ENCODE peak calls at places on chromosomes 16 and 17, in nine cellular contexts. P is tibial artery, K is tibial nerve, U is SK-N-SH, I is left ventricle myocardium inferior, E is mesenchymal stem cell, J is foreskin keratinocyte, Z is endodermal cell, O is RWPE2. H is an unnamed sample. For H3K4me1, the result is how much of the 10 kb centered on the place peaks cover.

GRCh38 chr17:1312261-1312870 is 32.9 kb downstream of the TRARG1 start:
- DNase-seq in P (no peak), K (no peak), U (peak), I (no peak), E (peak), J (no peak), Z (peak), O (no peak), H (no peak)

GRCh38 chr17:7841309-7841621 is 7.2 kb downstream of the KDM6B start:
- DNase-seq in P (no peak), K (no peak), U (no peak), I (no peak), E (no peak), J (no peak), Z (no peak), O (no peak), H (no peak)

GRCh38 chr16:1308036-1308976 is 1.1 kb upstream of the UBE2I start:
- DNase-seq in P (no peak), K (no peak), U (no peak), I (no peak), E (peak), J (peak), Z (no peak), O (no peak), H (no peak)

GRCh38 chr16:88784074-88784855 is 755 bp downstream of the PIEZO1 start:
- DNase-seq in P (peak), K (peak), U (peak), I (peak), E (peak), J (peak), Z (peak), O (peak), H (no peak)

GRCh38 chr16:23996258-23996955 is 160.6 kb downstream of the PRKCB start:
- DNase-seq in P (no peak), K (no peak), U (no peak), I (no peak), E (no peak), J (peak), Z (no peak), O (no peak), H (no peak)

GRCh38 chr17:77935121-77935571 is 23.4 kb upstream of the TNRC6C start:
- DNase-seq in P (no peak), K (no peak), U (no peak), I (no peak), E (no peak), J (no peak), Z (peak), O (no peak), H (peak)

GRCh38 chr17:56792267-56792666 is 41.5 kb downstream of the C17orf67 start:
- DNase-seq in P (no peak), K (no peak), U (no peak), I (no peak), E (no peak), J (no peak), Z (no peak), O (no peak), H (no peak)

GRCh38 chr17:75848523-75849303 is 4.5 kb upstream of the UNC13D start:
- DNase-seq in P (peak), K (peak), U (peak), I (peak), E (peak), J (peak), Z (peak), O (peak), H (peak)

GRCh38 chr17:12406623-12407228 is 259.0 kb upstream of the MYOCD start:
- DNase-seq in P (no peak), K (no peak), U (no peak), I (no peak), E (peak), J (no peak), Z (peak), O (no peak), H (no peak)

GRCh38 chr17:46127524-46127923 is 65.7 kb downstream of the KANSL1 start:
- DNase-seq in P (no peak), K (no peak), U (no peak), I (no peak), E (no peak), J (no peak), Z (no peak), O (no peak), H (no peak)

GRCh38 chr17:75261336-75262111 is at the start of the genes GGA3 and MRPS7:
- DNase-seq in P (peak), K (peak), U (peak), I (peak), E (peak), J (peak), Z (peak), O (peak), H (peak)

GRCh38 chr17:794876-795275 is 12.7 kb downstream of the MRM3 start:
- DNase-seq in P (peak), K (peak), U (peak), I (peak), E (peak), J (no peak), Z (peak), O (no peak), H (peak)

GRCh38 chr16:74296120-74296464 is 522 bp upstream of the PSMD7 start:
- DNase-seq in P (no peak), K (no peak), U (no peak), I (no peak), E (no peak), J (no peak), Z (no peak), O (no peak), H (no peak)

GRCh38 chr17:49442051-49442450 is 27.4 kb upstream of the PHB1 start:
- DNase-seq in P (no peak), K (no peak), U (no peak), I (no peak), E (no peak), J (no peak), Z (peak), O (peak), H (no peak)

GRCh38 chr16:10736926-10737625 is 6.6 kb upstream of the NUBP1 start:
- DNase-seq in P (peak), K (peak), U (peak), I (no peak), E (peak), J (peak), Z (peak), O (no peak), H (no peak)

GRCh38 chr16:12043953-12044352 is 67.4 kb downstream of the SNX29 start:
- DNase-seq in P (no peak), K (no peak), U (no peak), I (no peak), E (no peak), J (no peak), Z (no peak), O (no peak), H (no peak)

GRCh38 chr17:28698253-28698941 is 13.3 kb downstream of the PROCA1 start:
- DNase-seq in P (no peak), K (no peak), U (no peak), I (no peak), E (no peak), J (no peak), Z (no peak), O (no peak), H (peak)

GRCh38 chr17:75131278-75132017 is at the start of gene NT5C:
- DNase-seq in P (peak), K (peak), U (peak), I (peak), E (peak), J (peak), Z (peak), O (peak), H (peak)

GRCh38 chr16:54928016-54928356 is 2.7 kb upstream of the IRX5 start:
- DNase-seq in P (no peak), K (no peak), U (no peak), I (no peak), E (peak), J (no peak), Z (peak), O (no peak), H (no peak)

GRCh38 chr17:82385559-82386255 is 14.1 kb downstream of the UTS2R start:
- DNase-seq in P (no peak), K (no peak), U (no peak), I (peak), E (no peak), J (no peak), Z (peak), O (peak), H (no peak)

GRCh38 chr17:4998027-4998665 is 396 bp downstream of the KIF1C start:
- DNase-seq in P (peak), K (no peak), U (peak), I (peak), E (peak), J (no peak), Z (peak), O (no peak), H (peak)

GRCh38 chr16:12020007-12020406 is 43.5 kb downstream of the SNX29 start:
- DNase-seq in P (no peak), K (no peak), U (no peak), I (no peak), E (no peak), J (no peak), Z (no peak), O (no peak), H (no peak)

GRCh38 chr16:13351651-13352217 is 450.3 kb downstream of the SHISA9 start:
- DNase-seq in P (no peak), K (no peak), U (no peak), I (no peak), E (no peak), J (no peak), Z (no peak), O (no peak), H (no peak)

GRCh38 chr16:25411376-25412081 is 153.9 kb upstream of the ZKSCAN2 start:
- DNase-seq in P (no peak), K (no peak), U (no peak), I (no peak), E (no peak), J (no peak), Z (no peak), O (no peak), H (peak)

GRCh38 chr17:50283714-50284432 is 9.6 kb downstream of the TMEM92 start:
- DNase-seq in P (no peak), K (no peak), U (no peak), I (no peak), E (no peak), J (no peak), Z (peak), O (no peak), H (no peak)

GRCh38 chr17:876272-876671 is 94.1 kb downstream of the MRM3 start:
- DNase-seq in P (no peak), K (no peak), U (no peak), I (no peak), E (no peak), J (no peak), Z (no peak), O (no peak), H (no peak)

GRCh38 chr17:70127221-70127873 is 42.0 kb upstream of the KCNJ2 start:
- DNase-seq in P (no peak), K (no peak), U (no peak), I (no peak), E (no peak), J (no peak), Z (no peak), O (no peak), H (no peak)

GRCh38 chr16:46822270-46822669 is 8.7 kb downstream of the C16orf87 start:
- DNase-seq in P (no peak), K (no peak), U (no peak), I (no peak), E (peak), J (peak), Z (no peak), O (no peak), H (no peak)

GRCh38 chr17:68580236-68580903 is 20.8 kb downstream of the FAM20A start:
- DNase-seq in P (peak), K (peak), U (no peak), I (no peak), E (peak), J (no peak), Z (peak), O (no peak), H (no peak)

GRCh38 chr16:67161595-67162058 is 1.9 kb downstream of the FBXL8 start:
- DNase-seq in P (no peak), K (no peak), U (no peak), I (peak), E (no peak), J (no peak), Z (peak), O (no peak), H (no peak)

DNA sequence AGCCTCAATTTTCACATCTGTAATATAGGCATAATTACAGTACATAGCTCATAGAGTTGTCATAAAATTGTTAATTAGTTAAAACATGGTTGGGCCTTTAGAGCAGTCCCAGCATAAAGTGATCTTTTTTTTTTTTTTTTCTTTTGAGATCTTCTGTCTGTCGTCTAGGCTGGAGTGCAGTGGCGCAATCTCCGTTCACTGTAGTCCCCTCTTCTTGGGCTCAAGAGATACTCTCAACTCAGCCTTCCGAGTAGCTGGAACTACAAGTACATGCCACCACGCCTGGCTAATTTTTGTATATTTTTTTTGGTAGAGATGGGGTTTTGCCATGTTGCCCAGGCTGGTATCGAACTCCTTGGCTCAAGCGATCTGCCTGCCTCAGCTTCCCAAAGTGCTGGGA is 31.0 kb downstream of the RND2 start:
- DNase-seq in P (no peak), K (no peak), U (no peak), I (no peak), E (no peak), J (no peak), Z (no peak), O (no peak), H (no peak)
- H3K4me1 ChIP-seq in P (under half), K (under half), U (under half), I (under half), E (under half), J (under half), Z (under half), O (under half), H (under half)

GRCh38 chr17:72031219-72031906 is 89.5 kb upstream of the SOX9 start:
- DNase-seq in P (no peak), K (no peak), U (peak), I (no peak), E (no peak), J (no peak), Z (no peak), O (no peak), H (no peak)

GRCh38 chr17:72033311-72033710 is 87.5 kb upstream of the SOX9 start:
- DNase-seq in P (no peak), K (no peak), U (peak), I (no peak), E (no peak), J (no peak), Z (no peak), O (no peak), H (no peak)

GRCh38 chr17:72025113-72025512 is 95.7 kb upstream of the SOX9 start:
- DNase-seq in P (no peak), K (no peak), U (no peak), I (no peak), E (no peak), J (no peak), Z (no peak), O (no peak), H (no peak)

GRCh38 chr17:72034000-72034399 is 86.8 kb upstream of the SOX9 start:
- DNase-seq in P (no peak), K (no peak), U (no peak), I (no peak), E (no peak), J (no peak), Z (no peak), O (no peak), H (no peak)

DNA sequence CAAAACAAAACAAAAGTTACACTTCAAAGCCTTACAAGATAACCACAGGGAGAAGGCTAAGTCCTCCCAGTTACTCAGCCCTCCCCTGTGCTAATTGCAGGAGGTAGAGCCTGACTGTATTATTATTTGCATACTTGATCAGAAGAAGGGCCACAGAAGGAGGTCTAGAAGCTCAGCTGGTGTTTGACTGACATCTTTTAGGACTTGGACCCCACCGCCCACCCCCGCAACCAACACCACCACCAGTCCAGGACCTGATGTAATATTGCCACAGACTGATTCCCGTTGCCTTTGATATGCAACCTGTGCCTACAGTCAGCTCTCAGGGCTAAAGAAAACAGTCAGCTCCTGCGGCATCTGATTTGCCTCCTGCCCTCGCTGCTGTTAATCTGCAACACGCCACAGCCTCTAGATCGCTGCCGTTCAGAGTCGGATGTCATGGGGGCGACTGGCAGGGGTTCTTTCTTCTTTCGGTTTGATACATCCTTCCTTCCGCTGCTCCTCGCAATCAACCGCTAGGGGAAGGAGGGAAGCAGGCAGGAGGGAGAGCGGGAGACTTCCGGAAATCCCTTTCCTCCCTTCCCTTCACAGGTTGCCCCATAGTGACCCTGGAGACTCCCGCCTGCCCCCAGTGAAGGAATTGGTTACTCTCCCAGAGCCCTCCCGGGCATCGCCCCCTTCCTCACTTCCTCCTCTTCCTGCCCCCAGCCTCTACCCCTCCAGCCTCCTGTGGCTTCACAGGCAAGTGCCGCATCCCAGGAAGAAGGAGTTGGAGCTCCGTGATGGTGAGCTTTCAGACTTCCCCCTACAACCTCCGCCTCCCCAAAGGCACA is 90.5 kb upstream of the SOX9 start:
- DNase-seq in P (no peak), K (peak), U (no peak), I (peak), E (peak), J (peak), Z (peak), O (no peak), H (no peak)
- H3K27ac ChIP-seq in P (no peak), K (no peak), U (no peak), I (no peak), E (peak), J (peak), Z (peak), O (no peak), H (no peak)

GRCh38 chr17:17841620-17842025 is 4.8 kb upstream of the SREBF1 start:
- DNase-seq in P (no peak), K (no peak), U (no peak), I (peak), E (peak), J (peak), Z (peak), O (no peak), H (peak)
- H3K4me1 ChIP-seq in P (under half), K (under half), U (under half), I (half or more), E (under half), J (half or more), Z (under half), O (half or more), H (under half)

DNA sequence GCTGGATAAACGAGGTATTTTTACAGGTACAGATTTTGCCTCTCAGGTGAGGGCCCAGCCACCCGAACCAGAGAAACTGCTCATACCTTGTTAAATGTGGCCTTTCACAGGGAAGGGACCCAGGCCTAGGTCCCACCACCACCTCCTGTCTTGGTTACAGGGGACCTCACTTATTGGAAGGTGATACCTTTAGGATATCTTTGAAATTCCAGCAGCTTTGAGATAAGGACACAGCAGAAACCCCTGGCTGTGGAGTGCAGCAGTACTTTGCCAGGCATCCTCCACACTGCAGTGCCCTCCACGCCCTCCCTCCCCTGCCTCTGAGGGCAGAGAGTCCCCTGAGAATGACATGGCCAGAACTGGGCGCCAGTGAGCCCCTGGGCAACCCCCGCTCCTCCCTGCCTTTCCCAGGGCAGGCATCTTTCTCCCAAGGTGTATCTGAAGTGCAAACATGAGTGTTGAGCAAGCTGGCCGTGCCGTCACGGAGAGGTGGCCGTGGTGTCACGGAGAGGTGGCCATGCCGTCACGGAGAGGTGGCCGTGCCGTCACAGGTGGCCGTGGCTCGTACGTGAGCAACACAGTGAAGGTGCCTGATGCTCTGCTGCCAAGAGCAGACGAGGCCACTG is 134.7 kb upstream of the CHMP6 start:
- DNase-seq in P (no peak), K (no peak), U (no peak), I (no peak), E (no peak), J (no peak), Z (peak), O (peak), H (no peak)
- H3K27ac ChIP-seq in P (no peak), K (no peak), U (peak), I (no peak), E (peak), J (peak), Z (no peak), O (peak), H (no peak)

GRCh38 chr17:3718251-3718650 is 5.5 kb upstream of the HASPIN start:
- DNase-seq in P (no peak), K (no peak), U (no peak), I (no peak), E (peak), J (no peak), Z (no peak), O (no peak), H (no peak)

GRCh38 chr17:3722716-3723115 is 987 bp upstream of the HASPIN start:
- DNase-seq in P (no peak), K (no peak), U (no peak), I (no peak), E (peak), J (no peak), Z (no peak), O (no peak), H (no peak)

GRCh38 chr17:3723188-3723555 is 531 bp upstream of the HASPIN start:
- DNase-seq in P (no peak), K (no peak), U (no peak), I (no peak), E (no peak), J (no peak), Z (no peak), O (no peak), H (no peak)

GRCh38 chr17:3715296-3715695 is 8.4 kb upstream of the HASPIN start:
- DNase-seq in P (no peak), K (no peak), U (no peak), I (no peak), E (no peak), J (no peak), Z (no peak), O (no peak), H (no peak)

DNA sequence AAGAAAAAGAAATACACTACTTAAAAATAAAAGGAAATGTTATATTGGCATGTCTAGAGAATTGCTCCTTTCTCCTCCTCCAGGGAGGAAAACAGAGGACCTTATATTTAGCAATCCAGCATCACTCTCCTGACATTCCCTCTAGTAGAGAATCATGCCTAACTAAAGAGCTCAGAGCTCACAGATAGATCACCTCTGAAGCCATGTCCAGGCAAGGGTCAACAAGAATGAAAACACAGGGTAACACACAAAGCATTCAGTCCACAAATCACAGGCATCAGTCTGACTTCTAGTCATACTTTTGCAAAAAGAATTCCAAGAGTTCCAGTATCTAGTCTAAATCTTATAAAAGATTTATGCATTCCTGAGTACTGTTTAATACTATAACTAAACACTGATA is 4.4 kb upstream of the HASPIN start:
- DNase-seq in P (no peak), K (no peak), U (no peak), I (no peak), E (no peak), J (no peak), Z (no peak), O (no peak), H (no peak)
- H3K4me1 ChIP-seq in P (under half), K (under half), U (under half), I (under half), E (under half), J (under half), Z (under half), O (under half), H (under half)

H was measured in right lobe of liver.